ENCODE peak calls at places on chromosomes 12 and 14, in five cellular contexts. G, D, W, F and N are unnamed samples.
A peak's percentile ranks its signal among the peaks of the same experiment; 100 is the strongest.

GRCh38 chr12:67592228-67593011 is 56.1 kb upstream of the DYRK2 start:
- DNase-seq in W (peak; percentile 29), D (no peak), G (no peak), F (peak; percentile 46), N (no peak)

GRCh38 chr14:58667900-58668299 is 30.1 kb downstream of the DACT1 start:
- DNase-seq in W (no peak), F (no peak), G (no peak), D (no peak), N (no peak)

GRCh38 chr12:93361159-93361919 is 16.4 kb upstream of the NUDT4 start:
- DNase-seq in W (no peak), G (no peak), F (peak; percentile 49), D (no peak), N (no peak)

GRCh38 chr14:60657609-60657983 is 8.3 kb upstream of the SIX1 start:
- DNase-seq in G (no peak), F (no peak), W (no peak), D (no peak), N (no peak)

GRCh38 chr12:109741286-109741969 is 27.8 kb downstream of the FAM222A start:
- DNase-seq in D (no peak), F (no peak), W (no peak), G (no peak), N (no peak)

GRCh38 chr12:83954939-83955601 is 957.5 kb downstream of the SLC6A15 start:
- DNase-seq in F (peak; percentile 4), G (no peak), W (no peak), D (no peak), N (no peak)

GRCh38 chr12:76462668-76463224 is 96.8 kb downstream of the OSBPL8 start:
- DNase-seq in G (no peak), F (no peak), D (no peak), W (no peak), N (no peak)

GRCh38 chr14:71591929-71592328 is 340.3 kb upstream of the RGS6 start:
- DNase-seq in W (no peak), D (no peak), F (peak; percentile 51), G (peak; percentile 8), N (peak; percentile 44)

GRCh38 chr12:113874999-113875561 is 91.0 kb downstream of the RBM19 start:
- DNase-seq in G (no peak), F (peak; percentile 79), D (no peak), W (no peak), N (no peak)

GRCh38 chr14:96204151-96205058 is at the start of gene BDKRB2:
- DNase-seq in W (no peak), G (no peak), F (peak; percentile 63), D (no peak), N (peak; percentile 33)

GRCh38 chr14:95935228-95935822 is 58.7 kb downstream of the TUNAR start:
- DNase-seq in G (no peak), F (peak; percentile 32), D (no peak), W (peak; percentile 7), N (peak; percentile 19)

GRCh38 chr14:101859538-101859902 is 98.0 kb downstream of the PPP2R5C start:
- DNase-seq in W (no peak), D (no peak), F (no peak), G (no peak), N (no peak)

GRCh38 chr14:100056964-100057817 is 8.0 kb upstream of the EVL start:
- DNase-seq in G (no peak), F (peak; percentile 66), W (peak; percentile 61), D (no peak), N (peak; percentile 39)

GRCh38 chr14:24613747-24614146 is 4.3 kb upstream of the GZMH start:
- DNase-seq in D (no peak), G (no peak), W (no peak), F (no peak), N (no peak)

GRCh38 chr12:114096461-114096860 is 130.3 kb upstream of the RBM19 start:
- DNase-seq in F (no peak), G (no peak), D (no peak), W (no peak), N (no peak)

GRCh38 chr12:68846811-68847210 is 38.8 kb downstream of the MDM2 start:
- DNase-seq in W (no peak), D (no peak), F (no peak), G (no peak), N (no peak)

GRCh38 chr12:54259194-54260011 is 20.5 kb downstream of the CBX5 start:
- DNase-seq in F (peak; percentile 89), W (no peak), G (no peak), D (no peak), N (peak; percentile 90)

GRCh38 chr14:36176524-36176923 is at the start of gene PTCSC3:
- DNase-seq in G (no peak), F (no peak), W (no peak), D (no peak), N (no peak)

GRCh38 chr14:68379510-68380303 is 413.2 kb downstream of the ZFP36L1 start:
- DNase-seq in G (no peak), W (peak; percentile 32), D (no peak), F (no peak), N (peak; percentile 57)

GRCh38 chr12:114673169-114673833 is 10.7 kb downstream of the TBX3 start:
- DNase-seq in W (no peak), G (no peak), D (no peak), F (peak; percentile 85), N (no peak)

GRCh38 chr12:117671734-117672133 is 297.1 kb downstream of the KSR2 start:
- DNase-seq in G (no peak), F (no peak), W (no peak), D (no peak), N (peak; percentile 44)

GRCh38 chr14:74427651-74428050 is 1.6 kb upstream of the SYNDIG1L start:
- DNase-seq in W (no peak), F (no peak), G (no peak), D (no peak), N (no peak)

GRCh38 chr14:50675597-50675996 is 7.5 kb upstream of the SAV1 start:
- DNase-seq in D (no peak), G (no peak), W (no peak), F (no peak), N (no peak)

GRCh38 chr14:94174622-94175402 is 690 bp downstream of the PPP4R4 start:
- DNase-seq in G (no peak), W (no peak), D (no peak), F (no peak), N (no peak)

GRCh38 chr14:62655161-62655560 is 390.1 kb downstream of the KCNH5 start:
- DNase-seq in F (peak; percentile 10), D (no peak), W (no peak), G (no peak), N (no peak)

GRCh38 chr12:84840356-84840755 is 72.2 kb downstream of the SLC6A15 start:
- DNase-seq in D (no peak), F (no peak), G (no peak), W (no peak), N (no peak)

GRCh38 chr12:59651230-59651920 is 55.5 kb downstream of the SLC16A7 start:
- DNase-seq in D (no peak), W (no peak), F (peak; percentile 46), G (no peak), N (peak; percentile 51)

GRCh38 chr14:54000341-54000811 is 43.8 kb upstream of the BMP4 start:
- DNase-seq in F (peak; percentile 39), W (no peak), D (no peak), G (no peak), N (peak; percentile 82)

GRCh38 chr14:97415907-97416306 is 618.7 kb downstream of the VRK1 start:
- DNase-seq in F (no peak), W (no peak), G (no peak), D (no peak), N (no peak)

GRCh38 chr14:24871302-24871701 is 178.6 kb downstream of the STXBP6 start:
- DNase-seq in G (no peak), W (no peak), F (no peak), D (no peak), N (no peak)

GRCh38 chr12:106062693-106063092 is 76.1 kb downstream of the NUAK1 start:
- DNase-seq in D (no peak), F (no peak), W (no peak), G (no peak), N (peak; percentile 42)

GRCh38 chr12:94779520-94779919 is 129.2 kb upstream of the TMCC3 start:
- DNase-seq in F (peak; percentile 65), W (no peak), D (no peak), G (no peak), N (peak; percentile 58)

GRCh38 chr14:94823556-94824341 is 53.8 kb upstream of the GSC start:
- DNase-seq in W (no peak), D (no peak), G (no peak), F (peak; percentile 0), N (no peak)

GRCh38 chr12:3445127-3445978 is 45.6 kb upstream of the PRMT8 start:
- DNase-seq in W (no peak), F (no peak), G (no peak), D (no peak), N (no peak)

GRCh38 chr14:35386673-35387125 is 17.9 kb downstream of the NFKBIA start:
- DNase-seq in W (no peak), F (no peak), G (no peak), D (no peak), N (no peak)

GRCh38 chr12:110917961-110918360 is 2.4 kb downstream of the MYL2 start:
- DNase-seq in G (no peak), W (no peak), D (no peak), F (peak; percentile 30), N (no peak)